ENCODE peak calls at places on chromosome X, in six cellular contexts. One of them, this sample, is unnamed.
A peak's percentile ranks its signal among the peaks of the same experiment; 100 is the strongest.

GRCh38 chrX:154791951-154792350 is 13.3 kb downstream of the MPP1 start:
- DNase-seq in neural progenitor cell: no peak
- DNase-seq in neuronal stem cell: no peak
- DNase-seq in MM.1S: no peak
- DNase-seq in endothelial cell of umbilical vein: no peak
- DNase-seq in astrocyte: no peak
- DNase-seq in this sample: no peak

GRCh38 chrX:38304010-38304409 is 23.3 kb downstream of the RPGR start:
- DNase-seq in neuronal stem cell: no peak
- DNase-seq in MM.1S: no peak
- DNase-seq in endothelial cell of umbilical vein: peak; percentile 60
- DNase-seq in neural progenitor cell: peak; percentile 14
- DNase-seq in astrocyte: no peak
- DNase-seq in this sample: peak; percentile 55

GRCh38 chrX:103585421-103586313 is at the start of gene TCEAL4:
- DNase-seq in neural progenitor cell: peak; percentile 60
- DNase-seq in MM.1S: peak; percentile 37
- DNase-seq in neuronal stem cell: no peak
- DNase-seq in endothelial cell of umbilical vein: peak; percentile 36
- DNase-seq in astrocyte: no peak
- DNase-seq in this sample: peak; percentile 61

GRCh38 chrX:103343105-103343504 is 13.1 kb downstream of the TCEAL7 start:
- DNase-seq in endothelial cell of umbilical vein: peak; percentile 64
- DNase-seq in neural progenitor cell: peak; percentile 24
- DNase-seq in astrocyte: no peak
- DNase-seq in MM.1S: peak; percentile 32
- DNase-seq in neuronal stem cell: no peak
- DNase-seq in this sample: peak; percentile 52

GRCh38 chrX:140292188-140292587 is 212.7 kb downstream of the SOX3 start:
- DNase-seq in MM.1S: no peak
- DNase-seq in endothelial cell of umbilical vein: no peak
- DNase-seq in neural progenitor cell: no peak
- DNase-seq in astrocyte: no peak
- DNase-seq in neuronal stem cell: no peak
- DNase-seq in this sample: no peak

GRCh38 chrX:19760345-19760744 is 127.1 kb downstream of the SH3KBP1 start:
- DNase-seq in neural progenitor cell: no peak
- DNase-seq in endothelial cell of umbilical vein: peak; percentile 1
- DNase-seq in astrocyte: no peak
- DNase-seq in MM.1S: no peak
- DNase-seq in neuronal stem cell: no peak
- DNase-seq in this sample: no peak

GRCh38 chrX:31483336-31483735 is 411.5 kb upstream of the FTHL17 start:
- DNase-seq in astrocyte: peak; percentile 84
- DNase-seq in endothelial cell of umbilical vein: peak; percentile 77
- DNase-seq in neural progenitor cell: no peak
- DNase-seq in neuronal stem cell: no peak
- DNase-seq in MM.1S: no peak
- DNase-seq in this sample: no peak

GRCh38 chrX:119288890-119289393 is 52.9 kb downstream of the PGRMC1 start:
- DNase-seq in neuronal stem cell: no peak
- DNase-seq in MM.1S: no peak
- DNase-seq in endothelial cell of umbilical vein: no peak
- DNase-seq in neural progenitor cell: no peak
- DNase-seq in astrocyte: no peak
- DNase-seq in this sample: no peak

GRCh38 chrX:107712231-107713204 is 63.1 kb downstream of the TSC22D3 start:
- DNase-seq in astrocyte: peak; percentile 52
- DNase-seq in endothelial cell of umbilical vein: no peak
- DNase-seq in MM.1S: no peak
- DNase-seq in neuronal stem cell: no peak
- DNase-seq in neural progenitor cell: no peak
- DNase-seq in this sample: no peak

GRCh38 chrX:97609357-97609756 is 725.6 kb downstream of the RPA4 start:
- DNase-seq in endothelial cell of umbilical vein: no peak
- DNase-seq in astrocyte: no peak
- DNase-seq in neural progenitor cell: no peak
- DNase-seq in neuronal stem cell: no peak
- DNase-seq in MM.1S: no peak
- DNase-seq in this sample: no peak

GRCh38 chrX:85111347-85111746 is 107.7 kb downstream of the APOOL start:
- DNase-seq in endothelial cell of umbilical vein: peak; percentile 4
- DNase-seq in neuronal stem cell: peak; percentile 0
- DNase-seq in MM.1S: peak; percentile 46
- DNase-seq in neural progenitor cell: no peak
- DNase-seq in astrocyte: no peak
- DNase-seq in this sample: peak; percentile 8

GRCh38 chrX:9466115-9466495 is 1.2 kb downstream of the TBL1X start:
- DNase-seq in neural progenitor cell: peak; percentile 56
- DNase-seq in astrocyte: no peak
- DNase-seq in endothelial cell of umbilical vein: peak; percentile 23
- DNase-seq in neuronal stem cell: no peak
- DNase-seq in MM.1S: peak; percentile 35
- DNase-seq in this sample: peak; percentile 41

GRCh38 chrX:25519258-25519657 is 503.5 kb upstream of the ARX start:
- DNase-seq in MM.1S: no peak
- DNase-seq in neuronal stem cell: no peak
- DNase-seq in endothelial cell of umbilical vein: peak; percentile 71
- DNase-seq in astrocyte: no peak
- DNase-seq in neural progenitor cell: no peak
- DNase-seq in this sample: no peak

GRCh38 chrX:77446029-77446585 is 1.1 kb upstream of the FGF16 start:
- DNase-seq in MM.1S: peak; percentile 14
- DNase-seq in neuronal stem cell: no peak
- DNase-seq in neural progenitor cell: peak; percentile 48
- DNase-seq in endothelial cell of umbilical vein: peak; percentile 86
- DNase-seq in astrocyte: no peak
- DNase-seq in this sample: peak; percentile 54

GRCh38 chrX:17442898-17443297 is 67.9 kb downstream of the NHS start:
- DNase-seq in astrocyte: peak; percentile 18
- DNase-seq in MM.1S: no peak
- DNase-seq in neuronal stem cell: no peak
- DNase-seq in neural progenitor cell: no peak
- DNase-seq in endothelial cell of umbilical vein: no peak
- DNase-seq in this sample: no peak

GRCh38 chrX:73021361-73022092 is 18.8 kb downstream of the PABPC1L2B start:
- DNase-seq in astrocyte: no peak
- DNase-seq in neural progenitor cell: no peak
- DNase-seq in endothelial cell of umbilical vein: no peak
- DNase-seq in neuronal stem cell: no peak
- DNase-seq in MM.1S: no peak
- DNase-seq in this sample: no peak

GRCh38 chrX:68995780-68996551 is 167.1 kb downstream of the EFNB1 start:
- DNase-seq in neural progenitor cell: no peak
- DNase-seq in astrocyte: peak; percentile 86
- DNase-seq in neuronal stem cell: no peak
- DNase-seq in endothelial cell of umbilical vein: peak; percentile 65
- DNase-seq in MM.1S: no peak
- DNase-seq in this sample: no peak

GRCh38 chrX:56114437-56114787 is 117.7 kb upstream of the KLF8 start:
- DNase-seq in endothelial cell of umbilical vein: no peak
- DNase-seq in astrocyte: no peak
- DNase-seq in neuronal stem cell: no peak
- DNase-seq in MM.1S: no peak
- DNase-seq in neural progenitor cell: no peak
- DNase-seq in this sample: no peak

GRCh38 chrX:17689971-17690409 is 47.3 kb upstream of the SCML1 start:
- DNase-seq in endothelial cell of umbilical vein: peak; percentile 66
- DNase-seq in MM.1S: peak; percentile 40
- DNase-seq in astrocyte: peak; percentile 40
- DNase-seq in neuronal stem cell: peak; percentile 40
- DNase-seq in neural progenitor cell: peak; percentile 72
- DNase-seq in this sample: peak; percentile 64

GRCh38 chrX:85243155-85243554 is 424 bp downstream of the SATL1 start:
- DNase-seq in neural progenitor cell: no peak
- DNase-seq in astrocyte: no peak
- DNase-seq in neuronal stem cell: no peak
- DNase-seq in MM.1S: no peak
- DNase-seq in endothelial cell of umbilical vein: no peak
- DNase-seq in this sample: no peak

GRCh38 chrX:71859637-71860036 is 51.0 kb upstream of the NHSL2 start:
- DNase-seq in MM.1S: peak; percentile 45
- DNase-seq in neuronal stem cell: peak; percentile 4
- DNase-seq in astrocyte: peak; percentile 17
- DNase-seq in neural progenitor cell: peak; percentile 71
- DNase-seq in endothelial cell of umbilical vein: peak; percentile 20
- DNase-seq in this sample: peak; percentile 71

GRCh38 chrX:8820910-8821527 is 19.8 kb upstream of the FAM9A start:
- DNase-seq in astrocyte: no peak
- DNase-seq in neuronal stem cell: peak; percentile 36
- DNase-seq in endothelial cell of umbilical vein: no peak
- DNase-seq in MM.1S: no peak
- DNase-seq in neural progenitor cell: peak; percentile 69
- DNase-seq in this sample: peak; percentile 79

GRCh38 chrX:9131066-9131465 is 97.1 kb upstream of the FAM9B start:
- DNase-seq in neural progenitor cell: no peak
- DNase-seq in MM.1S: no peak
- DNase-seq in neuronal stem cell: no peak
- DNase-seq in endothelial cell of umbilical vein: no peak
- DNase-seq in astrocyte: no peak
- DNase-seq in this sample: no peak

GRCh38 chrX:17285983-17286382 is 89.0 kb upstream of the NHS start:
- DNase-seq in neural progenitor cell: no peak
- DNase-seq in endothelial cell of umbilical vein: no peak
- DNase-seq in MM.1S: no peak
- DNase-seq in astrocyte: no peak
- DNase-seq in neuronal stem cell: no peak
- DNase-seq in this sample: no peak

GRCh38 chrX:114210879-114211278 is 373.0 kb upstream of the HTR2C start:
- DNase-seq in astrocyte: no peak
- DNase-seq in endothelial cell of umbilical vein: no peak
- DNase-seq in neural progenitor cell: no peak
- DNase-seq in neuronal stem cell: no peak
- DNase-seq in MM.1S: no peak
- DNase-seq in this sample: no peak

GRCh38 chrX:30283456-30284200 is 25.6 kb downstream of the NR0B1 start:
- DNase-seq in neural progenitor cell: no peak
- DNase-seq in neuronal stem cell: no peak
- DNase-seq in astrocyte: peak; percentile 90
- DNase-seq in endothelial cell of umbilical vein: peak; percentile 87
- DNase-seq in MM.1S: no peak
- DNase-seq in this sample: peak; percentile 8

GRCh38 chrX:72685810-72686465 is 28.2 kb downstream of the PHKA1 start:
- DNase-seq in MM.1S: no peak
- DNase-seq in endothelial cell of umbilical vein: no peak
- DNase-seq in neuronal stem cell: no peak
- DNase-seq in astrocyte: peak; percentile 50
- DNase-seq in neural progenitor cell: no peak
- DNase-seq in this sample: no peak

GRCh38 chrX:40099046-40099968 is 1.5 kb upstream of the BCOR start:
- DNase-seq in MM.1S: peak; percentile 72
- DNase-seq in neural progenitor cell: peak; percentile 59
- DNase-seq in neuronal stem cell: no peak
- DNase-seq in endothelial cell of umbilical vein: no peak
- DNase-seq in astrocyte: no peak
- DNase-seq in this sample: peak; percentile 71
- H2AFZ ChIP-seq in MM.1S: no peak overlapping the region
- H2AFZ ChIP-seq in neural progenitor cell: no peak overlapping the region
- H2AFZ ChIP-seq in neuronal stem cell: no peak overlapping the region
- H2AFZ ChIP-seq in endothelial cell of umbilical vein: no peak overlapping the region
- H2AFZ ChIP-seq in astrocyte: no peak overlapping the region
- H2AFZ ChIP-seq in this sample: no peak overlapping the region

GRCh38 chrX:70132244-70132643 is 1.0 kb upstream of the IGBP1 start:
- DNase-seq in endothelial cell of umbilical vein: no peak
- DNase-seq in neuronal stem cell: no peak
- DNase-seq in astrocyte: no peak
- DNase-seq in MM.1S: no peak
- DNase-seq in neural progenitor cell: no peak
- DNase-seq in this sample: no peak
- H2AFZ ChIP-seq in endothelial cell of umbilical vein: no peak overlapping the region
- H2AFZ ChIP-seq in neuronal stem cell: peak overlapping the region; percentile 32
- H2AFZ ChIP-seq in astrocyte: no peak overlapping the region
- H2AFZ ChIP-seq in MM.1S: peak overlapping the region; percentile 96
- H2AFZ ChIP-seq in neural progenitor cell: no peak overlapping the region
- H2AFZ ChIP-seq in this sample: no peak overlapping the region

DNA sequence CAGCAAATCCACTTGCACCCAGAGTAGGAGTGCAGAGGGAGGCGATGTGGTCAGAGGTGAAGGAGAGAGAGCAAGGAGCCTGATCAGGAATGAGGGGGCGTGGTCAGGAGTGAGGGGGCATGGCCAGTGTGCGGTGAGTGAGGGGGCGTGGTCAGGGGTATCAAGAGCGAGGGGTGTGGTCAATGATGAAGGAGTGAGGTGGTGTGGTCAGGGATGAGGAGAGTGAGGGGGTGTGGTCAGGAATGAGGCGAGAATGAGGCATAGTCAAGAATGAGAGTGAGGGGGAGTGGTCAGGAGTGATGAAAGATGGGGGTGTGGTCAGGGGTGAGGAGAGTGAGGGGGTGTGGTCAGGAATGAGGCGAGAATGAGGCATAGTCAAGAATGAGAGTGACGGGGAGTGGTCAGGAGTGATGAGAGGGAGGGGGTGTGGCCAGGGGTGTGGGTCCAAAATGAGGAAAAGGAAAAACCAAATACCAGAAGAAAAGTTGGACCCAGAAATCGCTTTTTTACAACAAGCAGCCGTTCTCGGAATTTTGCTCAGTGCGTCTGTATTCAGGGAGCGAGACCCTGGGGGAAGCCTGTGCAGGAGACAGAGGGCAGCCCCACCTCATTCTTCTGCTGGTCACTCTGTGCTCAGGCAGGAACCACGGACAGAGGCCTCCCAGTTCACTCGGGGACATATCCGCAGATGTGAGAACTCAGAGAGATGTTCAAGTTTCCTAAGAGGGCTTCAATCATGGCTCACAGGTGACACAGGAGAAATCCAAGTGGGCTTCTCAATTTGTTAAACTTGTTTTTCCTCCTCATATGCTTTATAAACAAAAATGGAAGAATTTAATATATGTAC is 47.5 kb downstream of the MAGEA1 start:
- DNase-seq in astrocyte: peak; percentile 20
- DNase-seq in MM.1S: no peak
- DNase-seq in neuronal stem cell: peak; percentile 91
- DNase-seq in endothelial cell of umbilical vein: no peak
- DNase-seq in neural progenitor cell: peak; percentile 95
- DNase-seq in this sample: peak; percentile 98
- H2AFZ ChIP-seq in astrocyte: no peak overlapping the region
- H2AFZ ChIP-seq in MM.1S: no peak overlapping the region
- H2AFZ ChIP-seq in neuronal stem cell: no peak overlapping the region
- H2AFZ ChIP-seq in endothelial cell of umbilical vein: no peak overlapping the region
- H2AFZ ChIP-seq in neural progenitor cell: peak overlapping the region; percentile 32
- H2AFZ ChIP-seq in this sample: peak overlapping the region; percentile 39

DNA sequence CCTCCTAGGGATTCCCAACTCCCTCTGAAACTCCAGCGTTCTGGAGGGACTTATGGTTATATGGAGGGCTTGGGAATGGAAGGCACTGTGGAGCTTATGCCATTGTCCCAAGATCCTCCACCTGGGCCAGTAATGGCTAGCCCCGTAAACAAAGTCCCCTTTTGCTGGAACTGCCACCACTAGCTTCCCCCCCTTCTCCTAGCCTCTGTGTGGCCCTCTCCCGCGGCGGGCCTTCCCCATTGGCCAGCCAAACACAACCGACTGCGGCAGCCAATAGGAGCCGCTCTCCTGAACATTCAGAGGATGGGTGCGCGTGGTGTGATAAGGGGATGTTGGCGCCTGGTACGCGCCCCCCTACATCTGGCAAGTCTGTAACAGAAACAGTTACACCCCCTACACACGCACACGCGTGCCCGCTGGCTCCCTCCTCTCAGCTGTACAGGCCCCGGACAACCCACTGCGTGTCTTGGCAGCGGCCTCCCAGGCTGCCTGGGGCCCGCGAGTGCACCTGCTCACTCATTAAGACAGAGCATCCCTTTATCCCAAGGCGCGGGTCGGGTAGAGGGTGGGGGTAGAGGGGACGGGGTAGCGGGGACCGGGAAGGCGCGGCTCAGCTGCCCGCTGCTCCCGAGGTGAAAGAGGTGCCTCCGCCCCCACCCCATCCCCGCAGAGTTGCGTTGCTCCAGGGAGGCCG is 863 bp upstream of the RAB33A start:
- DNase-seq in astrocyte: no peak
- DNase-seq in neuronal stem cell: peak; percentile 53
- DNase-seq in neural progenitor cell: peak; percentile 77
- DNase-seq in MM.1S: no peak
- DNase-seq in endothelial cell of umbilical vein: no peak
- DNase-seq in this sample: peak; percentile 71
- H2AFZ ChIP-seq in astrocyte: peak overlapping the region; percentile 78
- H2AFZ ChIP-seq in neuronal stem cell: peak overlapping the region; percentile 69
- H2AFZ ChIP-seq in neural progenitor cell: peak overlapping the region; percentile 73
- H2AFZ ChIP-seq in MM.1S: peak overlapping the region; percentile 58
- H2AFZ ChIP-seq in endothelial cell of umbilical vein: peak overlapping the region; percentile 32
- H2AFZ ChIP-seq in this sample: peak overlapping the region; percentile 72

This sample was measured in GM23338.